ENCODE peak calls at places on chromosomes 12 and 14, in seven cellular contexts. Z is naive thymus-derived CD4-positive, alpha-beta T cell; A is cardiac muscle cell; P is neural progenitor cell; O is IMR-90; T is left lung; L is SJSA1. C is an unnamed sample.
A peak's percentile ranks its signal among the peaks of the same experiment; 100 is the strongest.

GRCh38 chr12:28024231-28024995 is 51.9 kb upstream of the PTHLH start:
- DNase-seq in O (peak; percentile 92), A (peak; percentile 65), L (peak; percentile 31), T (no peak), P (no peak), Z (no peak), C (no peak)

GRCh38 chr14:103740991-103741689 is 25.5 kb downstream of the ZFYVE21 start:
- DNase-seq in L (peak; percentile 67), A (peak; percentile 53), O (peak; percentile 39), P (no peak), Z (no peak), T (no peak), C (no peak)

GRCh38 chr12:70982991-70983390 is 62.5 kb upstream of the PTPRR start:
- DNase-seq in O (peak; percentile 19), Z (no peak), T (no peak), A (peak; percentile 58), P (peak; percentile 4), L (peak; percentile 85), C (no peak)

GRCh38 chr12:98582093-98582492 is 11.4 kb upstream of the SLC25A3 start:
- DNase-seq in O (peak; percentile 58), Z (no peak), T (no peak), L (no peak), A (peak; percentile 20), P (no peak), C (no peak)

GRCh38 chr12:2997989-2998670 is 38.9 kb downstream of the TEAD4 start:
- DNase-seq in L (no peak), Z (no peak), O (no peak), P (no peak), T (no peak), A (no peak), C (no peak)

GRCh38 chr12:106291342-106291741 is 11.2 kb upstream of the TCP11L2 start:
- DNase-seq in P (no peak), T (no peak), A (peak; percentile 45), Z (no peak), O (no peak), L (no peak), C (no peak)

GRCh38 chr14:71720978-71721624 is 211.1 kb upstream of the RGS6 start:
- DNase-seq in A (peak; percentile 91), Z (no peak), L (peak; percentile 28), T (no peak), O (peak; percentile 85), P (peak; percentile 78), C (no peak)

GRCh38 chr12:93336344-93336743 is 41.4 kb upstream of the NUDT4 start:
- DNase-seq in Z (no peak), L (peak; percentile 9), A (peak; percentile 62), O (peak; percentile 22), T (no peak), P (peak; percentile 42), C (no peak)

GRCh38 chr12:1845427-1845826 is 25.1 kb downstream of the LRTM2 start:
- DNase-seq in L (no peak), Z (no peak), O (no peak), P (no peak), T (peak; percentile 26), A (no peak), C (no peak)

GRCh38 chr12:5220835-5221234 is 177.2 kb downstream of the KCNA5 start:
- DNase-seq in L (no peak), P (no peak), T (no peak), O (peak; percentile 11), Z (no peak), A (no peak), C (no peak)

GRCh38 chr12:103036581-103037214 is 79.2 kb downstream of the ASCL1 start:
- DNase-seq in Z (no peak), L (no peak), P (no peak), O (no peak), A (no peak), T (no peak), C (no peak)

GRCh38 chr14:41548666-41549065 is 58.0 kb upstream of the LRFN5 start:
- DNase-seq in O (peak; percentile 51), T (no peak), A (peak; percentile 61), Z (no peak), P (no peak), L (no peak), C (no peak)

GRCh38 chr12:106144847-106145246 is 6.1 kb upstream of the NUAK1 start:
- DNase-seq in A (no peak), L (no peak), O (peak; percentile 62), P (no peak), Z (no peak), T (no peak), C (no peak)

GRCh38 chr12:26512213-26512612 is 316.8 kb downstream of the SSPN start:
- DNase-seq in O (no peak), P (no peak), L (no peak), T (no peak), A (no peak), Z (no peak), C (no peak)

GRCh38 chr14:29168149-29168548 is 401.6 kb downstream of the FOXG1 start:
- DNase-seq in P (no peak), T (no peak), O (no peak), Z (no peak), A (no peak), L (no peak), C (no peak)

GRCh38 chr12:32671930-32672785 is 6.9 kb upstream of the DNM1L start:
- DNase-seq in L (peak; percentile 32), T (no peak), O (peak; percentile 83), P (peak; percentile 75), Z (no peak), A (peak; percentile 90), C (no peak)

GRCh38 chr12:6607751-6608591 is 792 bp upstream of the CHD4 start:
- DNase-seq in T (no peak), Z (peak; percentile 72), O (peak; percentile 25), A (peak; percentile 66), P (peak; percentile 48), L (peak; percentile 71), C (peak; percentile 62)

GRCh38 chr12:6606331-6607131 is 648 bp downstream of the CHD4 start:
- DNase-seq in L (peak; percentile 24), Z (peak; percentile 64), P (peak; percentile 56), O (peak; percentile 23), T (peak; percentile 71), A (peak; percentile 50), C (peak; percentile 34)

GRCh38 chr12:6604254-6605029 is 2.7 kb downstream of the CHD4 start:
- DNase-seq in Z (no peak), P (no peak), A (peak; percentile 42), T (no peak), L (no peak), O (no peak), C (no peak)

GRCh38 chr12:6603095-6603567 is 4.0 kb downstream of the CHD4 start:
- DNase-seq in P (peak; percentile 46), Z (peak; percentile 44), L (no peak), A (peak; percentile 62), O (peak; percentile 25), T (peak; percentile 38), C (peak; percentile 32)

GRCh38 chr12:6605425-6606330 is 1.5 kb downstream of the CHD4 start:
- DNase-seq in O (peak; percentile 37), A (peak; percentile 25), L (peak; percentile 37), Z (peak; percentile 60), P (peak; percentile 51), T (no peak), C (peak; percentile 48)
- H3K27ac ChIP-seq in O (peak overlapping the region; percentile 88), A (peak overlapping the region; percentile 94), L (no peak overlapping the region), Z (peak overlapping the region; percentile 96), P (no peak overlapping the region), T (peak overlapping the region; percentile 96), C (peak overlapping the region; percentile 91)

GRCh38 chr12:47698055-47698454 is 7.8 kb downstream of the RPAP3 start:
- DNase-seq in P (no peak), L (no peak), A (no peak), O (no peak), T (no peak), Z (no peak), C (no peak)
- H3K4me3 ChIP-seq in P (no peak overlapping the region), L (no peak overlapping the region), A (no peak overlapping the region), O (no peak overlapping the region), T (no peak overlapping the region), Z (no peak overlapping the region), C (no peak overlapping the region)

GRCh38 chr14:39370415-39370814 is 61.8 kb downstream of the FBXO33 start:
- DNase-seq in P (no peak), L (no peak), T (no peak), Z (no peak), A (no peak), O (no peak), C (no peak)

GRCh38 chr14:39369029-39369428 is 63.2 kb downstream of the FBXO33 start:
- DNase-seq in T (no peak), A (no peak), P (peak; percentile 6), L (no peak), Z (no peak), O (no peak), C (no peak)

GRCh38 chr14:39372656-39373055 is 59.6 kb downstream of the FBXO33 start:
- DNase-seq in P (no peak), O (peak; percentile 67), A (peak; percentile 31), Z (no peak), T (no peak), L (no peak), C (no peak)

GRCh38 chr14:39376671-39377403 is 55.4 kb downstream of the FBXO33 start:
- DNase-seq in P (no peak), L (peak; percentile 36), O (peak; percentile 40), T (no peak), Z (no peak), A (peak; percentile 30), C (no peak)

DNA sequence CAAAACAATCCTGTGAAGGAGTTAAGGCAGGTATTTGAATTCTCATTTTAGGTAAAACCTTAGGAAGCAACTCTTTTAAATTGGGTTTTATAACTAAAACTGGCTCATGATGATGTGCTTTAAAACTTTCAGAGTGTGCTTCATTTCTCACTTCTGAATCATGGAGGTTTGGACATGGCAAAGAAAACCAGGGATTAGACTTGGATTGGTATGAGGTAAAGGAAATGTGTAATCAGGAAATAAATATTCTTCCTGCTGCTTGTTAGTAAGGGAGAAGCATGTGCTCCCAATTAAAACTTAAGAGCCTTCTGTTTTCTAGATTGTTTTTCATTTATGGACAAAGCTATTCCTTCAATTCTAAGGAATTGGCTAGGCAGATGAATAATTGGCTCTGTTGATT is 57.4 kb downstream of the FBXO33 start:
- DNase-seq in P (no peak), L (no peak), O (peak; percentile 74), T (no peak), Z (no peak), A (peak; percentile 53), C (no peak)
- H3K27ac ChIP-seq in P (no peak overlapping the region), L (no peak overlapping the region), O (no peak overlapping the region), T (no peak overlapping the region), Z (no peak overlapping the region), A (no peak overlapping the region), C (no peak overlapping the region)

DNA sequence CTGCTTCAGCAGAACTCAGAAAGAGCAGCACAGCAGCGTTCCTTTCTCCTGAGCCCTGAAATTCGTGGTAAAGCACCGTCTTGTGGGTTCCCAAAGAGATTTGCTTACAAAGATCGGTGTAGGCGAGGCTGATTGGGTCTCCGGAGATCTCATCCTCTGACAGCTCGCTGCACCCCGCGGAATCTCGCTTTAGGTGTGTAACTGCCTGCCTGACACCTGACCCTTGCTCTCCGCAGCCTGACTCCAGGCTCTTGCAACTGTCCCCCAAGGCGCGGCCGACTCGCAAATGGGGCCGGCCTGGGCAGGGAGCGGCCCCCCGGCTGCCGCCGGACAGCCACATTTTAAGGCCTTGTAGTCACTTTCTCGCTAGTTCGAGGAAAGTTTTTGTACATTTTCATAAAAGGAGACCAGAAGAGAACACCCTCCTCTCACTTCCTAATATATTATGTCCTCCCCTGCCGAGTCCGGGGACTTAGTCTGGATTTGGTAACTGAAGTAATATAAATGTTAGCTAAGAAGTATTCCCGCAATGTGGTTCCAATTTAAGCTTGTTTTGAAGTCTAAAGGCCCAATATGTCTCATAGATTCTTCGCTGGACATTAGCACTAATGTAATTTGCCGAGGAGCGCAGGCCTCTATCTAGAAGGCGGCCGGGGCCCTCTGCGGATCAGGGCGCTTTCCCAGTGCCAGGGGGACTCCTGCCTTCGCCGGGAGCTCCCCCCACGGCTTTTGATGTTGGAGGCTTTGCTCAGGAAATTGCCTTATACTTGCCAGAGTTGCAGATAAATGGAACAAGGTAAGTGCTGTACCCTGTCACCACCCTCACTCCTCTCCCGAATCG is 177.3 kb upstream of the CDKN3 start:
- DNase-seq in T (no peak), O (no peak), P (peak; percentile 65), L (no peak), Z (no peak), A (no peak), C (no peak)
- H3K4me3 ChIP-seq in T (no peak overlapping the region), O (no peak overlapping the region), P (peak overlapping the region; percentile 38), L (no peak overlapping the region), Z (no peak overlapping the region), A (peak overlapping the region; percentile 8), C (no peak overlapping the region)